ENCODE peak calls at places on chromosomes 1 and 21, in five cellular contexts. One of them, this sample, is unnamed.

GRCh38 chr1:162950187-162950586 is 89.2 kb upstream of the CCDC190 start:
- DNase-seq in HTR-8/SVneo: no peak
- DNase-seq in fibroblast of mammary gland: no peak
- DNase-seq in ELR: no peak
- DNase-seq in cardiac muscle cell: no peak
- DNase-seq in this sample: no peak

GRCh38 chr1:43225168-43225567 is 44.6 kb upstream of the TMEM125 start:
- DNase-seq in HTR-8/SVneo: no peak
- DNase-seq in fibroblast of mammary gland: peak
- DNase-seq in ELR: peak
- DNase-seq in cardiac muscle cell: peak
- DNase-seq in this sample: no peak

GRCh38 chr1:200150721-200151120 is 123.2 kb downstream of the NR5A2 start:
- DNase-seq in ELR: peak
- DNase-seq in fibroblast of mammary gland: peak
- DNase-seq in HTR-8/SVneo: peak
- DNase-seq in cardiac muscle cell: peak
- DNase-seq in this sample: peak

GRCh38 chr1:35931424-35932157 is 686 bp downstream of the AGO3 start:
- DNase-seq in HTR-8/SVneo: no peak
- DNase-seq in cardiac muscle cell: no peak
- DNase-seq in fibroblast of mammary gland: peak
- DNase-seq in ELR: peak
- DNase-seq in this sample: no peak

GRCh38 chr21:25456672-25457071 is 150.6 kb downstream of the MRPL39 start:
- DNase-seq in cardiac muscle cell: peak
- DNase-seq in ELR: peak
- DNase-seq in HTR-8/SVneo: no peak
- DNase-seq in fibroblast of mammary gland: no peak
- DNase-seq in this sample: no peak

GRCh38 chr1:205591522-205592351 is 40.1 kb downstream of the ELK4 start:
- DNase-seq in ELR: peak
- DNase-seq in HTR-8/SVneo: peak
- DNase-seq in cardiac muscle cell: peak
- DNase-seq in fibroblast of mammary gland: peak
- DNase-seq in this sample: peak

GRCh38 chr1:33612877-33613487 is 140.5 kb downstream of the ZSCAN20 start:
- DNase-seq in fibroblast of mammary gland: peak
- DNase-seq in HTR-8/SVneo: peak
- DNase-seq in ELR: peak
- DNase-seq in cardiac muscle cell: peak
- DNase-seq in this sample: peak

GRCh38 chr1:16449065-16449464 is 8.5 kb downstream of the NECAP2 start:
- DNase-seq in HTR-8/SVneo: no peak
- DNase-seq in fibroblast of mammary gland: no peak
- DNase-seq in ELR: no peak
- DNase-seq in cardiac muscle cell: no peak
- DNase-seq in this sample: no peak

GRCh38 chr1:183516725-183517124 is 44.4 kb downstream of the SMG7 start:
- DNase-seq in ELR: no peak
- DNase-seq in cardiac muscle cell: no peak
- DNase-seq in HTR-8/SVneo: no peak
- DNase-seq in fibroblast of mammary gland: no peak
- DNase-seq in this sample: no peak

GRCh38 chr1:61081637-61082335 is 575 bp upstream of the NFIA start:
- DNase-seq in cardiac muscle cell: peak
- DNase-seq in HTR-8/SVneo: no peak
- DNase-seq in ELR: peak
- DNase-seq in fibroblast of mammary gland: peak
- DNase-seq in this sample: peak

GRCh38 chr1:26839339-26839722 is 12.8 kb downstream of the ZDHHC18 start:
- DNase-seq in cardiac muscle cell: no peak
- DNase-seq in HTR-8/SVneo: no peak
- DNase-seq in fibroblast of mammary gland: no peak
- DNase-seq in ELR: no peak
- DNase-seq in this sample: no peak

GRCh38 chr21:32886339-32886738 is 114.8 kb upstream of the PAXBP1 start:
- DNase-seq in cardiac muscle cell: no peak
- DNase-seq in fibroblast of mammary gland: peak
- DNase-seq in ELR: peak
- DNase-seq in HTR-8/SVneo: no peak
- DNase-seq in this sample: no peak

GRCh38 chr1:41728403-41729202 is 190.1 kb downstream of the HIVEP3 start:
- DNase-seq in cardiac muscle cell: no peak
- DNase-seq in ELR: no peak
- DNase-seq in fibroblast of mammary gland: no peak
- DNase-seq in HTR-8/SVneo: no peak
- DNase-seq in this sample: peak

GRCh38 chr1:157781048-157781447 is 4.1 kb upstream of the FCRL2 start:
- DNase-seq in ELR: no peak
- DNase-seq in fibroblast of mammary gland: no peak
- DNase-seq in cardiac muscle cell: no peak
- DNase-seq in HTR-8/SVneo: no peak
- DNase-seq in this sample: no peak

GRCh38 chr1:202046227-202046626 is 35.8 kb downstream of the ELF3 start:
- DNase-seq in fibroblast of mammary gland: no peak
- DNase-seq in ELR: no peak
- DNase-seq in HTR-8/SVneo: no peak
- DNase-seq in cardiac muscle cell: no peak
- DNase-seq in this sample: no peak

GRCh38 chr1:3651939-3652537 is at the start of gene TP73:
- DNase-seq in fibroblast of mammary gland: no peak
- DNase-seq in HTR-8/SVneo: peak
- DNase-seq in ELR: no peak
- DNase-seq in cardiac muscle cell: peak
- DNase-seq in this sample: peak

GRCh38 chr1:38047603-38048146 is 1.1 kb upstream of the POU3F1 start:
- DNase-seq in HTR-8/SVneo: no peak
- DNase-seq in ELR: peak
- DNase-seq in cardiac muscle cell: peak
- DNase-seq in fibroblast of mammary gland: peak
- DNase-seq in this sample: no peak

GRCh38 chr1:121586369-121587229 is 401.8 kb downstream of the SRGAP2C start:
- DNase-seq in HTR-8/SVneo: no peak
- DNase-seq in ELR: peak
- DNase-seq in cardiac muscle cell: no peak
- DNase-seq in fibroblast of mammary gland: no peak
- DNase-seq in this sample: no peak

GRCh38 chr1:212287261-212287895 is 2.2 kb downstream of the PPP2R5A start:
- DNase-seq in cardiac muscle cell: no peak
- DNase-seq in HTR-8/SVneo: no peak
- DNase-seq in ELR: no peak
- DNase-seq in fibroblast of mammary gland: no peak
- DNase-seq in this sample: no peak

GRCh38 chr1:183991360-183992155 is 46.0 kb downstream of the COLGALT2 start:
- DNase-seq in ELR: no peak
- DNase-seq in cardiac muscle cell: no peak
- DNase-seq in HTR-8/SVneo: no peak
- DNase-seq in fibroblast of mammary gland: no peak
- DNase-seq in this sample: no peak

GRCh38 chr1:93770640-93771039 is 89.0 kb upstream of the BCAR3 start:
- DNase-seq in fibroblast of mammary gland: peak
- DNase-seq in cardiac muscle cell: peak
- DNase-seq in HTR-8/SVneo: no peak
- DNase-seq in ELR: peak
- DNase-seq in this sample: no peak

GRCh38 chr1:100622966-100623762 is 85.2 kb downstream of the GPR88 start:
- DNase-seq in cardiac muscle cell: peak
- DNase-seq in ELR: peak
- DNase-seq in fibroblast of mammary gland: peak
- DNase-seq in HTR-8/SVneo: no peak
- DNase-seq in this sample: no peak

GRCh38 chr1:107530543-107530942 is 389.7 kb downstream of the NTNG1 start:
- DNase-seq in fibroblast of mammary gland: no peak
- DNase-seq in HTR-8/SVneo: no peak
- DNase-seq in ELR: no peak
- DNase-seq in cardiac muscle cell: no peak
- DNase-seq in this sample: no peak

GRCh38 chr1:12052997-12053686 is 10.0 kb upstream of the TNFRSF8 start:
- DNase-seq in ELR: peak
- DNase-seq in cardiac muscle cell: peak
- DNase-seq in HTR-8/SVneo: no peak
- DNase-seq in fibroblast of mammary gland: no peak
- DNase-seq in this sample: no peak

GRCh38 chr1:242452573-242452972 is 71.9 kb downstream of the PLD5 start:
- DNase-seq in ELR: no peak
- DNase-seq in fibroblast of mammary gland: no peak
- DNase-seq in HTR-8/SVneo: no peak
- DNase-seq in cardiac muscle cell: no peak
- DNase-seq in this sample: no peak

GRCh38 chr1:40693425-40693824 is 1.9 kb downstream of the NFYC start:
- DNase-seq in fibroblast of mammary gland: no peak
- DNase-seq in HTR-8/SVneo: no peak
- DNase-seq in ELR: no peak
- DNase-seq in cardiac muscle cell: no peak
- DNase-seq in this sample: no peak

GRCh38 chr1:153353226-153353947 is 4.3 kb upstream of the S100A9 start:
- DNase-seq in HTR-8/SVneo: peak
- DNase-seq in fibroblast of mammary gland: peak
- DNase-seq in ELR: peak
- DNase-seq in cardiac muscle cell: peak
- DNase-seq in this sample: peak

GRCh38 chr1:151693057-151693651 is 23.4 kb downstream of the CELF3 start:
- DNase-seq in ELR: peak
- DNase-seq in fibroblast of mammary gland: peak
- DNase-seq in cardiac muscle cell: peak
- DNase-seq in HTR-8/SVneo: peak
- DNase-seq in this sample: no peak

GRCh38 chr1:185483647-185484450 is 166.8 kb upstream of the IVNS1ABP start:
- DNase-seq in fibroblast of mammary gland: peak
- DNase-seq in HTR-8/SVneo: peak
- DNase-seq in cardiac muscle cell: peak
- DNase-seq in ELR: peak
- DNase-seq in this sample: no peak

GRCh38 chr1:17119076-17119743 is at the start of gene PADI2:
- DNase-seq in cardiac muscle cell: peak
- DNase-seq in ELR: peak
- DNase-seq in fibroblast of mammary gland: peak
- DNase-seq in HTR-8/SVneo: peak
- DNase-seq in this sample: peak

GRCh38 chr21:44052071-44052829 is 40.1 kb downstream of the TRAPPC10 start:
- DNase-seq in HTR-8/SVneo: no peak
- DNase-seq in ELR: no peak
- DNase-seq in fibroblast of mammary gland: no peak
- DNase-seq in cardiac muscle cell: peak
- DNase-seq in this sample: no peak

GRCh38 chr1:92701147-92701546 is 83.8 kb downstream of the EVI5 start:
- DNase-seq in ELR: no peak
- DNase-seq in cardiac muscle cell: peak
- DNase-seq in fibroblast of mammary gland: peak
- DNase-seq in HTR-8/SVneo: no peak
- DNase-seq in this sample: no peak

GRCh38 chr1:151935154-151935553 is 25.8 kb upstream of the THEM4 start:
- DNase-seq in fibroblast of mammary gland: peak
- DNase-seq in cardiac muscle cell: peak
- DNase-seq in HTR-8/SVneo: no peak
- DNase-seq in ELR: peak
- DNase-seq in this sample: no peak

GRCh38 chr1:161073474-161074121 is 3.9 kb upstream of the ARHGAP30 start:
- DNase-seq in HTR-8/SVneo: no peak
- DNase-seq in cardiac muscle cell: no peak
- DNase-seq in fibroblast of mammary gland: no peak
- DNase-seq in ELR: no peak
- DNase-seq in this sample: no peak

GRCh38 chr1:89085781-89086180 is 20.8 kb upstream of the GBP1 start:
- DNase-seq in ELR: peak
- DNase-seq in cardiac muscle cell: peak
- DNase-seq in fibroblast of mammary gland: no peak
- DNase-seq in HTR-8/SVneo: no peak
- DNase-seq in this sample: peak

GRCh38 chr21:21345296-21345695 is 347.1 kb downstream of the NCAM2 start:
- DNase-seq in fibroblast of mammary gland: no peak
- DNase-seq in cardiac muscle cell: no peak
- DNase-seq in ELR: no peak
- DNase-seq in HTR-8/SVneo: no peak
- DNase-seq in this sample: no peak